ENCODE peak calls at places on chromosome 1, in nine cellular contexts. C, B, K, N, T, F, D, Z and V are unnamed samples.
A peak's percentile ranks its signal among the peaks of the same experiment; 100 is the strongest.

GRCh38 chr1:4593106-4593505 is 61.3 kb upstream of the AJAP1 start:
- DNase-seq in T (no peak), K (no peak), B (no peak), D (no peak), F (no peak), N (no peak), C (no peak), Z (no peak), V (no peak)

GRCh38 chr1:76269175-76269574 is 194.6 kb downstream of the ST6GALNAC3 start:
- DNase-seq in K (no peak), D (peak; percentile 10), B (no peak), T (no peak), C (no peak), Z (no peak), F (no peak), N (peak; percentile 60), V (no peak)

GRCh38 chr1:4044967-4045366 is 144.9 kb upstream of the C1orf174 start:
- DNase-seq in Z (no peak), D (no peak), F (no peak), B (peak; percentile 93), C (no peak), N (no peak), K (no peak), T (no peak), V (no peak)

GRCh38 chr1:77545970-77546369 is 136.5 kb downstream of the ZZZ3 start:
- DNase-seq in F (no peak), D (no peak), N (peak; percentile 60), Z (no peak), C (no peak), T (no peak), B (no peak), K (no peak), V (no peak)

GRCh38 chr1:109805486-109806180 is 41.9 kb upstream of the EPS8L3 start:
- DNase-seq in Z (no peak), T (no peak), K (no peak), N (no peak), D (no peak), F (no peak), C (no peak), B (no peak), V (no peak)

GRCh38 chr1:202577381-202577780 is 132.9 kb downstream of the SYT2 start:
- DNase-seq in B (no peak), C (no peak), K (no peak), N (no peak), T (no peak), F (no peak), Z (no peak), D (no peak), V (no peak)

GRCh38 chr1:3134378-3135072 is 65.5 kb downstream of the PRDM16 start:
- DNase-seq in B (no peak), T (no peak), D (no peak), N (no peak), Z (no peak), K (no peak), C (no peak), F (no peak), V (no peak)

GRCh38 chr1:223776075-223776814 is 63.9 kb downstream of the CAPN2 start:
- DNase-seq in F (no peak), T (no peak), B (no peak), D (no peak), K (no peak), Z (peak; percentile 10), C (no peak), N (peak; percentile 91), V (no peak)

GRCh38 chr1:244837597-244838258 is 2.3 kb downstream of the COX20 start:
- DNase-seq in T (no peak), K (no peak), B (peak; percentile 35), C (no peak), D (no peak), Z (no peak), F (no peak), N (no peak), V (no peak)
- H3K27ac ChIP-seq in T (no peak overlapping the region), K (no peak overlapping the region), B (peak overlapping the region; percentile 94), C (peak overlapping the region; percentile 99), D (peak overlapping the region; percentile 96), Z (no peak overlapping the region), F (peak overlapping the region; percentile 100), N (no peak overlapping the region), V (peak overlapping the region; percentile 19)

DNA sequence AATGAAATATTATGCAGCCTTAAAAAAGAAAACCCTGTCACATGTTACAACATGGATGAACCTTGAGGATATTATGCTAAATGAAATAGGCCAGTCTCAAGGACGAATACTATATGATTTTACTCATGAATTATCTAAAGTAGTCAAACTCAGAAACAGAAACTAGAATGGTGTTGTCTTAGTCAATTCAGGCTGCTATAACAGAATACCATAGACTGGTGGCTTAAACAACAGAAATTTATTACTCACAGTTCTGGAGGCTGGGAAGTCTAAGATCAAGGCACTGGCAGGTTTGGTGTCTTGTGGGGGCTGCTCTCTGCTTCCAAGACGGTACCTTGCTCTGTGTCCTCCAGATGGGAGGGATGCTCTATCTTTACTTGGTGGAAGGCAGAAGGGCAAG is 113.8 kb upstream of the DNAH14 start:
- DNase-seq in D (no peak), C (no peak), K (no peak), B (no peak), T (no peak), N (no peak), Z (no peak), F (no peak), V (no peak)
- H3K27ac ChIP-seq in D (no peak overlapping the region), C (no peak overlapping the region), K (no peak overlapping the region), B (no peak overlapping the region), T (no peak overlapping the region), N (no peak overlapping the region), Z (no peak overlapping the region), F (no peak overlapping the region), V (no peak overlapping the region)

DNA sequence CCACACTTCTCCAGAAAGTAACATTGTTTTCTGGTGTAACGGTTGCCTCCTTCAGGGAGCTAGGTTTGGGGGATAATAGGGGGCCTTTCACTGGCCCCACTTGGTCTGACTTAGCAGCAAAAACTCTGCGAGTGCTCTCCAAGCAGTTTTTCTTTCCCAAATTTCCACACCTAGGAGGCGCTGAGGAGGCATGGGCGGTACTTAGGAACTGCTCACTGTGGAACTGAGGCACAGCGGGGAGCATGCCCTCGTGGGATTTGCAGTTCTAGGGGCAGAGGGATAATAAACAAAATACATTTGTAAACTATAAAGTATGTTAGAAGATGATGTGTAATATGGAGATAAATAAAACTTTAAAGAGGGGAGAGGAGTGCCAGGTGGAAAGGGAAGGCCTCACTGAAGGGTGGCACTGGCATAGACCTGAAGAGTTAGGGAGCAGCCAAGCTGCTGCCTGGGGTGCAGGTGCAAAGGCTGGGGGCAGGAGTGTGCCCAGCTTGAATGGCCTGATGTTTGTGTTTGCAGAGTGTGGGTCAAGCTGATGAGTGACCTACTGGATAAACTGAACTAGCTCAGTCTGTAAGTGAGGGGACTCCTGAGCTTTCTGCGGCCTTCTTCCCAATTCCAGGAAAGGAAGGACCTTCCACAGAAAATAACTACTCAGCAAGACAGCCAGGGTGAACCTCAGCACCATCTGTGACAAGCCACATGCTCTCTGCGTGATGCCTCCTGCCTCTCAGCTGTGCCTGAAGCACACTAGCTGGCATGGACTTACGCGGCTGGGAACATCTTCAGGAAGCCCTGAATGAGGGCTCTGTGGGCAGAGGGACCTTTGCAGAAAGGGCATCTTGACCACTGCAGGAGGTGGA is 1.9 kb downstream of the EPHX1 start:
- DNase-seq in T (no peak), C (peak; percentile 76), F (peak; percentile 23), Z (no peak), K (peak; percentile 57), B (no peak), D (no peak), N (no peak), V (no peak)
- H3K27ac ChIP-seq in T (peak overlapping the region; percentile 53), C (peak overlapping the region; percentile 96), F (no peak overlapping the region), Z (no peak overlapping the region), K (peak overlapping the region; percentile 69), B (no peak overlapping the region), D (no peak overlapping the region), N (no peak overlapping the region), V (peak overlapping the region; percentile 79)

GRCh38 chr1:60989745-60990718 is 92.3 kb upstream of the NFIA start:
- DNase-seq in D (no peak), F (no peak), K (peak; percentile 46), Z (no peak), T (no peak), C (no peak), N (peak; percentile 88), B (no peak), V (no peak)
- H3K27ac ChIP-seq in D (no peak overlapping the region), F (no peak overlapping the region), K (peak overlapping the region; percentile 10), Z (no peak overlapping the region), T (no peak overlapping the region), C (no peak overlapping the region), N (peak overlapping the region; percentile 45), B (no peak overlapping the region), V (no peak overlapping the region)

GRCh38 chr1:228148971-228149340 is 774 bp upstream of the GJC2 start:
- DNase-seq in F (no peak), C (no peak), T (no peak), N (no peak), B (no peak), K (no peak), Z (no peak), D (no peak), V (no peak)
- H3K27ac ChIP-seq in F (no peak overlapping the region), C (peak overlapping the region; percentile 64), T (peak overlapping the region; percentile 99), N (no peak overlapping the region), B (peak overlapping the region; percentile 33), K (peak overlapping the region; percentile 80), Z (no peak overlapping the region), D (no peak overlapping the region), V (peak overlapping the region; percentile 71)

DNA sequence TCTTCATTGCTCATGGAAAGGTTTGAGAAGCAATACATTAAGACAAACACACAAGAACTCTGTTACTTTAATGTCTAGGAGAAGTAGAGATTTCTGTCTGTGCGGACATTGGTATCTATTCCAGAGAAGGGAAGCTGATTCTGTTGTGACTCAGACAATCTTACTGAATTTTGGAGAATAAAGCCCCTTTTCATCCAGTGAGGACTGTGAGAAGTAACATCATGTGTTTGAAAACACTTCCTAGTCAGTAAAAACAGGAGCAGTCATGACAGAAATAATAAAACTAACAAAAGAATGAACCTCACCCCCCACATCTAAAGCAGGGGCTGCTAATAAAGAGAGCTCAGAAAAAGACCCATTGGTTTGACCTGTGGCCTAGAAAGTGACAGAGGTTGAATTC is 46.6 kb downstream of the NEK7 start:
- DNase-seq in N (no peak), D (no peak), F (no peak), C (no peak), Z (no peak), K (no peak), B (no peak), T (no peak), V (no peak)
- H3K27ac ChIP-seq in N (peak overlapping the region; percentile 15), D (no peak overlapping the region), F (no peak overlapping the region), C (no peak overlapping the region), Z (no peak overlapping the region), K (no peak overlapping the region), B (no peak overlapping the region), T (no peak overlapping the region), V (peak overlapping the region; percentile 32)

GRCh38 chr1:153525088-153525713 is 10.6 kb downstream of the S100A6 start:
- DNase-seq in F (no peak), C (no peak), Z (no peak), K (no peak), T (no peak), B (no peak), D (no peak), N (no peak), V (no peak)
- H3K27ac ChIP-seq in F (no peak overlapping the region), C (no peak overlapping the region), Z (no peak overlapping the region), K (no peak overlapping the region), T (no peak overlapping the region), B (no peak overlapping the region), D (no peak overlapping the region), N (no peak overlapping the region), V (no peak overlapping the region)

DNA sequence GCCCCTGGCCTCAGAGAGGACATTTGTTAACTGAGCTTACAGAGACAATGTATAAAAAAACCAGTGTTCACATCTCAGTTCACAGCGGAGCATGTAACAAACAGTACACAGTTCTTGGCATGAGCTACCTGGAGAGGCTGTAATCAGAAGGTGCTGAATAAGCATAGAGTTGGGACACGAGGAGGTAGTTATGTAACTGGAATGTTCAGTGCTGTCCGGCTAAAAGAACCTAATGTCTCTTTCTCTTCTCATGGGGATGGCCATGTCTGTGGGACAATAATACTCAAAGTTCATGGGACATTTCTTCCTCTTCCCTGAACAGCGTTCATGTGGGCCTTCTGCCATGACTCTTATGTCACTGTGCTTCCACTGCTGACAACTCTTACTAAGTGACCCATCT is 17.2 kb upstream of the STX12 start:
- DNase-seq in F (no peak), Z (no peak), T (no peak), D (no peak), B (no peak), C (peak; percentile 65), N (no peak), K (no peak), V (no peak)
- H3K27ac ChIP-seq in F (no peak overlapping the region), Z (no peak overlapping the region), T (no peak overlapping the region), D (no peak overlapping the region), B (no peak overlapping the region), C (peak overlapping the region; percentile 24), N (no peak overlapping the region), K (no peak overlapping the region), V (no peak overlapping the region)